ENCODE peak calls at places on chromosomes 13 and 19, in seven cellular contexts. V is right atrium auricular region; I is uterus; A is CD8-positive, alpha-beta T cell; F is mammary epithelial cell; Q is ascending aorta; N is heart left ventricle. C is an unnamed sample.

GRCh38 chr19:40565910-40566495 is 10.7 kb upstream of the SHKBP1 start:
- DNase-seq in V (no peak), I (no peak), A (no peak), F (no peak), Q (no peak), N (no peak), C (no peak)

GRCh38 chr13:63864171-63864902 is 2448.7 kb upstream of the PCDH20 start:
- DNase-seq in V (no peak), I (no peak), A (no peak), F (no peak), Q (no peak), N (no peak), C (no peak)

GRCh38 chr13:106683179-106683578 is 115.2 kb upstream of the ARGLU1 start:
- DNase-seq in V (no peak), I (no peak), A (no peak), F (no peak), Q (no peak), N (no peak), C (no peak)

GRCh38 chr13:71865858-71866172 is 1.2 kb downstream of the DACH1 start:
- DNase-seq in V (no peak), I (peak), A (no peak), F (no peak), Q (no peak), N (peak), C (peak)

GRCh38 chr19:38319421-38320258 is at the start of gene KCNK6:
- DNase-seq in V (no peak), I (peak), A (no peak), F (peak), Q (no peak), N (peak), C (peak)

GRCh38 chr19:1009043-1009975 is 9.1 kb downstream of the GRIN3B start:
- DNase-seq in V (no peak), I (peak), A (no peak), F (no peak), Q (no peak), N (no peak), C (no peak)

GRCh38 chr19:46351241-46352041 is 4.6 kb downstream of the PPP5C start:
- DNase-seq in V (peak), I (peak), A (no peak), F (peak), Q (peak), N (peak), C (peak)

GRCh38 chr13:33289966-33290365 is 4.4 kb upstream of the STARD13 start:
- DNase-seq in V (no peak), I (no peak), A (no peak), F (no peak), Q (no peak), N (no peak), C (no peak)

GRCh38 chr13:81664872-81665271 is 1323.9 kb upstream of the SPRY2 start:
- DNase-seq in V (no peak), I (no peak), A (no peak), F (no peak), Q (no peak), N (no peak), C (peak)

GRCh38 chr19:49927526-49928264 is 1.3 kb upstream of the ATF5 start:
- DNase-seq in V (no peak), I (no peak), A (no peak), F (no peak), Q (no peak), N (no peak), C (no peak)
- H3K4me3 ChIP-seq in V (no peak), I (no peak), A (peak), F (no peak), Q (peak), N (peak), C (no peak)

GRCh38 chr19:5086725-5087439 is 118.0 kb downstream of the KDM4B start:
- DNase-seq in V (no peak), I (no peak), A (no peak), F (no peak), Q (no peak), N (no peak), C (no peak)
- TF ChIP-seq CTCF in V (no peak), I (no peak), A (no peak), F (no peak), Q (no peak), N (no peak), C (no peak)

GRCh38 chr13:99125335-99125915 is 75.2 kb upstream of the UBAC2 start:
- DNase-seq in V (no peak), I (no peak), A (no peak), F (no peak), Q (no peak), N (no peak), C (no peak)
- H3K4me3 ChIP-seq in V (no peak), I (no peak), A (no peak), F (no peak), Q (peak), N (no peak), C (no peak)

GRCh38 chr19:15285896-15286591 is 46.3 kb downstream of the BRD4 start:
- DNase-seq in V (no peak), I (no peak), A (no peak), F (no peak), Q (no peak), N (no peak), C (no peak)

GRCh38 chr19:15289673-15290072 is 42.7 kb downstream of the BRD4 start:
- DNase-seq in V (no peak), I (no peak), A (no peak), F (no peak), Q (no peak), N (no peak), C (no peak)

GRCh38 chr19:15288146-15288963 is 44.0 kb downstream of the BRD4 start:
- DNase-seq in V (no peak), I (no peak), A (no peak), F (peak), Q (no peak), N (peak), C (no peak)

GRCh38 chr19:15286688-15287355 is 45.5 kb downstream of the BRD4 start:
- DNase-seq in V (no peak), I (no peak), A (no peak), F (no peak), Q (no peak), N (no peak), C (no peak)

GRCh38 chr19:15287496-15287895 is 44.8 kb downstream of the BRD4 start:
- DNase-seq in V (no peak), I (no peak), A (no peak), F (no peak), Q (no peak), N (no peak), C (no peak)
- TF ChIP-seq CTCF in V (no peak), I (no peak), A (no peak), F (no peak), Q (no peak), N (no peak), C (no peak)

GRCh38 chr13:28820099-28821051 is at the start of gene MTUS2:
- DNase-seq in V (no peak), I (no peak), A (no peak), F (peak), Q (no peak), N (no peak), C (peak)
- H3K4me3 ChIP-seq in V (peak), I (peak), A (peak), F (peak), Q (peak), N (peak), C (peak)